ENCODE peak calls at places on chromosomes 5 and 9, in eight cellular contexts. M is type B pancreatic cell, Y is fibroblast of mammary gland, S is HFFc6, C is fibroblast of lung, F is MCF 10A, D is lung, W is ascending aorta. J is an unnamed sample.

GRCh38 chr5:40646286-40646685 is 33.4 kb upstream of the PTGER4 start:
- DNase-seq in M (no peak), Y (no peak), S (no peak), C (no peak), F (no peak), D (no peak), W (no peak), J (no peak)

GRCh38 chr9:36679710-36680109 is 107.0 kb downstream of the MELK start:
- DNase-seq in M (no peak), Y (no peak), S (no peak), C (peak), F (no peak), D (no peak), W (no peak), J (no peak)

GRCh38 chr5:134736173-134736812 is 2.1 kb upstream of the CAMLG start:
- DNase-seq in M (no peak), Y (no peak), S (no peak), C (no peak), F (no peak), D (no peak), W (no peak), J (no peak)

GRCh38 chr5:148951612-148952011 is 111.2 kb downstream of the SH3TC2 start:
- DNase-seq in M (no peak), Y (no peak), S (no peak), C (no peak), F (no peak), D (no peak), W (no peak), J (no peak)

GRCh38 chr9:14271078-14271673 is 42.8 kb downstream of the NFIB start:
- DNase-seq in M (peak), Y (peak), S (no peak), C (peak), F (peak), D (peak), W (no peak), J (peak)

GRCh38 chr5:8683528-8683927 is 814.6 kb downstream of the MTRR start:
- DNase-seq in M (no peak), Y (no peak), S (no peak), C (no peak), F (peak), D (no peak), W (no peak), J (no peak)

GRCh38 chr9:130433168-130433946 is 11.4 kb upstream of the ASS1 start:
- DNase-seq in M (no peak), Y (no peak), S (peak), C (peak), F (no peak), D (no peak), W (no peak), J (no peak)

GRCh38 chr9:131589124-131589711 is 43.9 kb downstream of the PRRT1B start:
- DNase-seq in M (no peak), Y (no peak), S (no peak), C (no peak), F (no peak), D (no peak), W (no peak), J (no peak)

GRCh38 chr5:55308254-55308836 is 556 bp downstream of the MTREX start:
- DNase-seq in M (no peak), Y (peak), S (peak), C (peak), F (peak), D (no peak), W (no peak), J (no peak)

GRCh38 chr9:98654247-98654646 is 54.5 kb downstream of the GABBR2 start:
- DNase-seq in M (no peak), Y (peak), S (peak), C (peak), F (no peak), D (no peak), W (no peak), J (no peak)

GRCh38 chr5:41908374-41909079 is 4.4 kb downstream of the RIMOC1 start:
- DNase-seq in M (no peak), Y (peak), S (peak), C (peak), F (peak), D (no peak), W (no peak), J (no peak)

GRCh38 chr9:2041736-2042135 is 26.6 kb downstream of the SMARCA2 start:
- DNase-seq in M (no peak), Y (no peak), S (no peak), C (peak), F (no peak), D (no peak), W (no peak), J (no peak)

GRCh38 chr5:84381501-84382362 is 2.9 kb downstream of the EDIL3 start:
- DNase-seq in M (no peak), Y (no peak), S (no peak), C (peak), F (no peak), D (no peak), W (peak), J (no peak)

GRCh38 chr5:58069016-58069705 is 390.7 kb downstream of the PLK2 start:
- DNase-seq in M (no peak), Y (no peak), S (no peak), C (no peak), F (no peak), D (no peak), W (no peak), J (no peak)

GRCh38 chr9:82582693-82583092 is 480.2 kb downstream of the RASEF start:
- DNase-seq in M (no peak), Y (no peak), S (no peak), C (no peak), F (no peak), D (no peak), W (no peak), J (no peak)
- TF ChIP-seq CTCF in M (no peak), Y (no peak), S (no peak), C (no peak), F (no peak), D (no peak), W (no peak), J (no peak)

DNA sequence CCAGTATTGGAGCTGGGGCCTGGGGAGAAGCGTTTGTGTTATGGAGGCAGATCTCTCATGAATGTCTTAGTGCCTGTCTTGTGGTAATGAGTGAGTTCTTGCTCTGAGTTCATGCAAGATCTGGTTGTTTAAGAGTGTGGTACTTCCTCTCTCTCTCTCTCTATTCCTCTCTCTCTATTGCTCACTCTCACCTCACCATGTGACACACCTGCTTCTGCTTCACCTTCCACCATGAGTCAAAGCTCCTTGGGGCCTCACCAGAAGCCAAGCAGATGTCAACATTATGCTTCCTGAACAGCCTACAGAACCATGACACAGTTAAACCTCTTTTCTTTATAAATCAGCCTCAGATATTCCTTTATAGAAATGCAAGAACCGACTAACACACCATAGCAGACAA is 242.7 kb upstream of the ADRA1B start:
- DNase-seq in M (no peak), Y (no peak), S (no peak), C (no peak), F (no peak), D (no peak), W (no peak), J (no peak)
- TF ChIP-seq CTCF in M (no peak), Y (no peak), S (no peak), C (no peak), F (no peak), D (no peak), W (no peak), J (no peak)

DNA sequence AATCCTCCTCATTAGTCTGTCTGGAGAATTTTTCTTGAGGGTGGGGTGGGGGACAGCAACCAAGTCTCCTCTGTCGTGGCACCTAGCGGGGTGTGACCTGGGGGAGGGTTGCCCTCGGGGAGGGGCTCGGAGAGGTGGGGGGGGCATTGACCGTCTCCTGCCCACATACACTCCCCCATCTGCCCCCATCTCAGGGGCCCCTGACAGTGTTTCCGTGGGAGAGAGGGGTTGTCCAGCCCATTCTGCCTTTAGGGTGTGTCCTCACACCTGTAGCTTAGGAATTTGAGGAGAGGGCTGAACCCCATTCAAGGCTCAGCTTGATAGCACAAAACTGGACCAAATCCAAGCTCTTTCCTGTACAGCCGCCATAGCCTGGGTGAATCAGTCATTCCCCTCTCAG is 5.9 kb upstream of the CXXC5 start:
- DNase-seq in M (no peak), Y (no peak), S (no peak), C (no peak), F (no peak), D (no peak), W (no peak), J (no peak)
- TF ChIP-seq CTCF in M (no peak), Y (no peak), S (no peak), C (no peak), F (no peak), D (no peak), W (no peak), J (no peak)

GRCh38 chr5:66724740-66725139 is 128.5 kb downstream of the MAST4 start:
- DNase-seq in M (no peak), Y (peak), S (no peak), C (no peak), F (no peak), D (no peak), W (no peak), J (no peak)
- TF ChIP-seq CTCF in M (peak), Y (peak), S (peak), C (peak), F (no peak), D (no peak), W (no peak), J (peak)

GRCh38 chr9:106962105-106962504 is 99.1 kb downstream of the ZNF462 start:
- DNase-seq in M (no peak), Y (peak), S (no peak), C (peak), F (no peak), D (no peak), W (no peak), J (no peak)
- TF ChIP-seq CTCF in M (no peak), Y (no peak), S (no peak), C (no peak), F (no peak), D (no peak), W (no peak), J (no peak)

DNA sequence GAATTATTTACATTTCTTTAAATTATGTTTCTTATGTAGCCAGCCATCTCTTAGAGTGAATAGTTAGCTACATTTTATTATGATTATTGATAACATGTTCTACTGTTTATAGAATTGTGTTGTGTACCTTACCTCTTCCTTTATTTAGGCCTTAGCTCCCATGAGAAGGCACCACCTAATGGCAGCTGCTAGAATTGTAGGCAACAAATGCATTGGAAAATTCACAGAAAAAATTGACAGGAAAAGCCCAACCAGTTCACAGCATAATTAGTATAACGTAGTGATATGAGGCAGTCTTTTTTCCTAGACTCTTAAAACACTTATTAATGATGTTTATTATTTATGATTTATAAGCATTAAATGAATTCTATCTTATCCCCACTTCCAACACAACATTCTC is 175.8 kb downstream of the WDR70 start:
- DNase-seq in M (no peak), Y (peak), S (no peak), C (no peak), F (peak), D (no peak), W (no peak), J (no peak)
- TF ChIP-seq CTCF in M (peak), Y (peak), S (peak), C (peak), F (peak), D (no peak), W (no peak), J (peak)

GRCh38 chr5:179623001-179623905 is at the start of gene HNRNPH1:
- DNase-seq in M (peak), Y (peak), S (peak), C (peak), F (peak), D (peak), W (peak), J (peak)
- TF ChIP-seq CTCF in M (peak), Y (no peak), S (peak), C (peak), F (no peak), D (no peak), W (peak), J (no peak)

J was measured in AG09319.